ENCODE peak calls at places on chromosomes 12 and 14, in eight cellular contexts. V, C, F, L, N, M, G and A are unnamed samples.

GRCh38 chr12:77049767-77050353 is 15.5 kb downstream of the E2F7 start:
- DNase-seq in F (peak; percentile 23), L (no peak), N (no peak), V (no peak), M (peak; percentile 46), C (peak; percentile 44), G (peak; percentile 68), A (peak; percentile 49)

GRCh38 chr12:122020795-122021192 is 890 bp upstream of the BCL7A start:
- DNase-seq in N (no peak), L (no peak), C (no peak), F (no peak), G (no peak), M (no peak), V (no peak), A (no peak)

GRCh38 chr12:58310828-58311273 is 369.5 kb downstream of the ATP23 start:
- DNase-seq in L (no peak), F (no peak), M (no peak), V (no peak), N (no peak), G (peak; percentile 97), C (no peak), A (no peak)

GRCh38 chr12:64760808-64761573 is 1.8 kb upstream of the GNS start:
- DNase-seq in V (no peak), L (no peak), M (no peak), G (no peak), C (no peak), N (no peak), F (no peak), A (peak; percentile 17)

GRCh38 chr12:92036771-92037453 is 108.7 kb downstream of the BTG1 start:
- DNase-seq in V (no peak), N (no peak), L (no peak), M (no peak), C (no peak), F (no peak), G (peak; percentile 37), A (no peak)

GRCh38 chr12:1826867-1827705 is 6.7 kb downstream of the LRTM2 start:
- DNase-seq in N (peak; percentile 36), C (no peak), F (no peak), G (no peak), V (no peak), M (no peak), L (peak; percentile 32), A (no peak)

GRCh38 chr12:14927267-14927666 is 11.1 kb downstream of the ERP27 start:
- DNase-seq in V (no peak), M (no peak), F (no peak), L (no peak), N (no peak), C (no peak), G (no peak), A (no peak)

GRCh38 chr12:109239179-109239578 is 69.9 kb downstream of the FOXN4 start:
- DNase-seq in M (no peak), V (no peak), F (no peak), L (no peak), G (no peak), N (no peak), C (no peak), A (no peak)

GRCh38 chr12:131000000-131000486 is 46.3 kb downstream of the ADGRD1 start:
- DNase-seq in M (no peak), F (no peak), L (no peak), V (no peak), N (no peak), C (no peak), G (no peak), A (no peak)

GRCh38 chr12:53101266-53101665 is 2.0 kb upstream of the SOAT2 start:
- DNase-seq in G (no peak), M (no peak), F (no peak), C (no peak), V (no peak), N (peak; percentile 54), L (no peak), A (no peak)

GRCh38 chr12:53102883-53103807 is at the start of gene SOAT2:
- DNase-seq in C (peak; percentile 68), N (peak; percentile 75), G (no peak), M (peak; percentile 32), F (no peak), V (no peak), L (no peak), A (peak; percentile 48)

GRCh38 chr12:53103860-53104305 is 597 bp downstream of the SOAT2 start:
- DNase-seq in F (no peak), L (no peak), M (no peak), C (peak; percentile 44), G (peak; percentile 9), N (peak; percentile 25), V (no peak), A (peak; percentile 25)

GRCh38 chr12:53100466-53101151 is 2.7 kb upstream of the SOAT2 start:
- DNase-seq in V (no peak), L (no peak), C (no peak), M (no peak), G (no peak), N (peak; percentile 64), F (no peak), A (no peak)

DNA sequence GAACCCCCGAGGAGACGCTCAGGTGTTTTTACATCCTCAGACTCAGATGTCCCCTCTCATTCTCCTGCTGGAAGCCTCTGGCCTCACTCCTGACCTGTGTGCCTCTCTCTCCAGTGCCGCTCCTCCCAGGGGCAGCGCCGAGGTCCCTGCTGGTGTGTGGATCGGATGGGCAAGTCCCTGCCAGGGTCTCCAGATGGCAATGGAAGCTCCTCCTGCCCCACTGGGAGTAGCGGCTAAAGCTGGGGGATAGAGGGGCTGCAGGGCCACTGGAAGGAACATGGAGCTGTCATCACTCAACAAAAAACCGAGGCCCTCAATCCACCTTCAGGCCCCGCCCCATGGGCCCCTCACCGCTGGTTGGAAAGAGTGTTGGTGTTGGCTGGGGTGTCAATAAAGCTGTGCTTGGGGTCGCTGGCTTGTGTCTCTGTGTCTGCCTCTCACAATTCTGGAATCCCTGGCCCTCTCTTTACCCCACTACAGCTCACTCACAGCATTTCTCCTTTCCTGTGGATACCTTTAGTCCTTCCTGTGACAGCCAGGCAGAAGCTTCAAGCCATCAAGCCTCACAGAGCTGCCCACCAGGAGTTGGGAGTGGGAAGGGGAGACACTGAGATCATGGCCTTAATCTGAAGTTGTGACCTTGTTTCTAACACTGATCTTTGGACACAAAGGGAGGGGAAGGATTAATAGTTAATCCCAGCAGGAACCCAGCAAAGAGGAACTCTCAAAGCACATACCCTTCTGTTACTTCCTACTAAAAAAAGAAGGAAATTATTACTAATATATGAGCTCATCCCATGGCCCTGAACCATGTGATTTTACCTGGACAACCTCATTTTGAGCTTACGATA is 1.1 kb upstream of the SOAT2 start:
- DNase-seq in L (no peak), C (no peak), N (peak; percentile 75), G (no peak), V (no peak), F (no peak), M (no peak), A (no peak)
- H3K4me1 ChIP-seq in L (peaks cover 3% of the 10 kb centered on the region), C (peaks cover 27% of the 10 kb centered on the region), N (no peaks in the 10 kb centered on the region), G (peaks cover 24% of the 10 kb centered on the region), V (peaks cover 5% of the 10 kb centered on the region), F (peaks cover 24% of the 10 kb centered on the region), M (peaks cover 40% of the 10 kb centered on the region), A (peaks cover 53% of the 10 kb centered on the region)

GRCh38 chr14:24238527-24239037 is 3.8 kb downstream of the TINF2 start:
- DNase-seq in L (no peak), C (no peak), G (no peak), V (no peak), F (no peak), M (no peak), N (no peak), A (no peak)
- H3K36me3 ChIP-seq in L (peaks cover 27% of the 10 kb centered on the region), C (peaks cover 52% of the 10 kb centered on the region), G (peaks cover 73% of the 10 kb centered on the region), V (no peaks in the 10 kb centered on the region), F (peaks cover 39% of the 10 kb centered on the region), M (peaks cover 64% of the 10 kb centered on the region), N (peaks cover 7% of the 10 kb centered on the region), A (peaks cover 68% of the 10 kb centered on the region)

GRCh38 chr12:132593071-132593470 is 17.3 kb downstream of the LRCOL1 start:
- DNase-seq in G (no peak), F (no peak), L (peak; percentile 28), N (no peak), M (no peak), C (no peak), V (no peak), A (no peak)

GRCh38 chr12:132596016-132596415 is 14.4 kb downstream of the LRCOL1 start:
- DNase-seq in C (no peak), N (no peak), L (no peak), G (peak; percentile 82), M (no peak), F (no peak), V (peak; percentile 50), A (no peak)

GRCh38 chr12:132593521-132593920 is 16.9 kb downstream of the LRCOL1 start:
- DNase-seq in V (no peak), M (no peak), F (no peak), C (no peak), N (no peak), L (peak; percentile 41), G (no peak), A (no peak)

GRCh38 chr12:132593938-132594358 is 16.4 kb downstream of the LRCOL1 start:
- DNase-seq in G (peak; percentile 94), V (peak; percentile 81), F (peak; percentile 85), L (peak; percentile 96), M (no peak), C (no peak), N (peak; percentile 92), A (no peak)

DNA sequence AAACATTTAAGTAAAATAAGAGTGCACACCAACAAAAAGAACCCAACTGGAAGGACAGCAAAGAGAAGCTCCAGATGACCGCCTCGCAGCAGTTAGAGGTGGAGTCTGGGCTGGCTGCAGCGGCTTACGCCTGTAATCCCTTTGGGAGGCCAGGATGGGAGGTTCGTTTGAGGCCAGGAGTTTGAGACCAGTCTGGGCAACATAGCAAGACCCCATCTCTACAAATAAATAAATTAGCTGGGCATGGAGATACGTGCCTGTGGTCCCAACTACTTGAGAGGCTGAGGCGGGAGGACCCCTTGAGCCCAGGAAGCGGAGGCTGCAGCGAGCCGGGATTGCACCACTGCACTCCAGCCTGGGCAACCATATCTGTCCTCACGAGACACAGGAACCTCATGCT is 15.2 kb downstream of the LRCOL1 start:
- DNase-seq in N (no peak), G (no peak), V (no peak), L (no peak), M (no peak), C (no peak), F (no peak), A (no peak)
- H3K27me3 ChIP-seq in N (no peaks in the 10 kb centered on the region), G (peaks cover 57% of the 10 kb centered on the region), V (no peaks in the 10 kb centered on the region), L (peaks cover 39% of the 10 kb centered on the region), M (no peaks in the 10 kb centered on the region), C (no peaks in the 10 kb centered on the region), F (no peaks in the 10 kb centered on the region), A (no peaks in the 10 kb centered on the region)

GRCh38 chr12:46798648-46799047 is 27.1 kb downstream of the SLC38A4 start:
- DNase-seq in L (no peak), M (no peak), C (no peak), G (no peak), V (no peak), F (no peak), N (no peak), A (no peak)

GRCh38 chr12:46804054-46804453 is 21.7 kb downstream of the SLC38A4 start:
- DNase-seq in G (no peak), C (no peak), L (no peak), F (no peak), N (no peak), V (no peak), M (no peak), A (no peak)

GRCh38 chr12:46800160-46800559 is 25.6 kb downstream of the SLC38A4 start:
- DNase-seq in F (no peak), V (no peak), L (no peak), C (no peak), N (no peak), M (no peak), G (no peak), A (no peak)

GRCh38 chr12:46803517-46803916 is 22.3 kb downstream of the SLC38A4 start:
- DNase-seq in F (no peak), L (no peak), V (no peak), G (no peak), C (no peak), N (no peak), M (no peak), A (no peak)

GRCh38 chr12:46801293-46801692 is 24.5 kb downstream of the SLC38A4 start:
- DNase-seq in F (no peak), G (no peak), C (no peak), V (no peak), M (no peak), N (no peak), L (no peak), A (no peak)
- H3K4me1 ChIP-seq in F (peaks cover 10% of the 10 kb centered on the region), G (no peaks in the 10 kb centered on the region), C (no peaks in the 10 kb centered on the region), V (no peaks in the 10 kb centered on the region), M (no peaks in the 10 kb centered on the region), N (no peaks in the 10 kb centered on the region), L (no peaks in the 10 kb centered on the region), A (no peaks in the 10 kb centered on the region)